ENCODE peak calls at places on chromosomes 1 and 21, in eight cellular contexts. T is left ventricle myocardium inferior; D is effector memory CD4-positive, alpha-beta T cell; B is A549; Q is right cardiac atrium; Z is stomach; X is prostate gland; K is ovary. F is an unnamed sample.

GRCh38 chr1:156995412-156995811 is 50.1 kb downstream of the ARHGEF11 start:
- DNase-seq in X (no peak), K (no peak), Z (no peak), B (no peak), D (no peak), Q (no peak), T (no peak), F (no peak)

GRCh38 chr1:231519166-231519565 is 9.3 kb upstream of the TSNAX start:
- DNase-seq in T (no peak), Z (no peak), Q (no peak), X (no peak), D (no peak), K (no peak), B (no peak), F (no peak)

GRCh38 chr1:74513396-74513795 is 985 bp upstream of the LRRC53 start:
- DNase-seq in K (no peak), Q (no peak), X (no peak), B (no peak), D (no peak), Z (no peak), T (no peak), F (no peak)

GRCh38 chr1:98439471-98439870 is 222.1 kb upstream of the SNX7 start:
- DNase-seq in B (no peak), Z (no peak), K (no peak), D (no peak), T (no peak), X (no peak), Q (no peak), F (no peak)

GRCh38 chr1:70504176-70504820 is 93.2 kb downstream of the CTH start:
- DNase-seq in X (no peak), D (no peak), T (no peak), Q (no peak), Z (no peak), B (no peak), K (no peak), F (no peak)

GRCh38 chr1:160377585-160378206 is 10.8 kb downstream of the NHLH1 start:
- DNase-seq in Z (no peak), K (no peak), D (no peak), B (no peak), T (no peak), X (no peak), Q (no peak), F (no peak)

GRCh38 chr1:84377480-84378095 is 20.7 kb upstream of the DNASE2B start:
- DNase-seq in X (no peak), B (no peak), D (no peak), Q (no peak), K (no peak), T (no peak), Z (no peak), F (no peak)

GRCh38 chr1:90833497-90834087 is 116.5 kb upstream of the BARHL2 start:
- DNase-seq in Z (no peak), B (no peak), T (no peak), K (no peak), D (no peak), Q (no peak), X (no peak), F (no peak)

GRCh38 chr1:230237805-230238204 is 170.8 kb downstream of the GALNT2 start:
- DNase-seq in B (no peak), T (no peak), Z (no peak), D (no peak), X (no peak), Q (no peak), K (no peak), F (no peak)

GRCh38 chr21:32459972-32460371 is 47.5 kb downstream of the EVA1C start:
- DNase-seq in T (no peak), X (no peak), D (no peak), K (no peak), Q (no peak), Z (no peak), B (no peak), F (no peak)
- H3K27ac ChIP-seq in T (no peak), X (peak), D (no peak), K (no peak), Q (no peak), Z (no peak), B (peak), F (no peak)

DNA sequence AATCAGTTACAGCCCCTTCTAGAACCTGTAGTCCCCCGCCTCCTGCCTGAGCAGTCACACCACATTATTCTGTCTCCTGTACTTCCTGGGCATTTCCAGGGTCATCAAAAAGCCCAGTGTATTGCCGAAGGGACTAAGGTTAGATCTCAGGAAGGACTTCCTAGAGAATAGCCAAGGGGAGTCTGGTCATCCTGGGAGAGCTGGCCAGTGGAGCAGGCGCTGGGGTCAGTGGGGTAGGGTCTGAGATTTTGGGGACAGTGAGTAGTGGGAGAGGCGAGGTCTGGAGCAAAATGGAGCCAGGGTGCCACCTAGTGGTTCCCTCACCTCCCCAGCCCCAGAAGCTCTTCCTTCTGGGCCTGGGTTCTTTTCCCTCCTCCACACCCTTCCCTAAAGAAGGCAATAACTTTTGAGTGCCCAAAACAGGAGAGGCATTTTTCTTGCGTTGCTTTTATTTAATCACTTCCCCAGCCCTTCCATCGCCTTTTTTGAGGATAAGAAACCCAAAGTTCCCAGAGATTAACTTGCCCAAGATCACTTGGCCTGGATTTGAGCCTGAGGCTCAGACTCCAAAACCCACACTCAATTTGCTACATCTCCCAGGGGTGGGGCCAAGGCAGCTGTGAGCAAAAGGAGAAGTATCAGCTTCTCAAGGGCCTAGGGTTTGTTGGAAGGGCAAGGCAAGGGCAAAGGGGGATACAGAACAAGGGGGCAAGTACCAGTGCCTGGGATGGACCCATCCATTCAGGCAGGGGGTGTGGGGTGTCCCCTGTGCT is 7.3 kb upstream of the PMVK start:
- DNase-seq in B (peak), D (no peak), T (no peak), Q (peak), Z (peak), K (no peak), X (no peak), F (no peak)
- H3K27ac ChIP-seq in B (no peak), D (peak), T (peak), Q (peak), Z (peak), K (peak), X (no peak), F (peak)

GRCh38 chr21:44020551-44020950 is 8.4 kb downstream of the TRAPPC10 start:
- DNase-seq in D (no peak), Z (no peak), B (no peak), K (no peak), Q (no peak), X (no peak), T (no peak), F (no peak)
- H3K27ac ChIP-seq in D (peak), Z (peak), B (no peak), K (no peak), Q (no peak), X (no peak), T (peak), F (no peak)

GRCh38 chr1:14941865-14942264 is 211.7 kb upstream of the TMEM51 start:
- DNase-seq in Q (no peak), B (no peak), X (no peak), Z (no peak), T (no peak), K (no peak), D (no peak), F (no peak)

GRCh38 chr1:14934867-14935266 is 218.7 kb upstream of the TMEM51 start:
- DNase-seq in T (no peak), D (no peak), Z (no peak), X (no peak), K (no peak), B (no peak), Q (no peak), F (no peak)

GRCh38 chr1:14939527-14940284 is 213.8 kb upstream of the TMEM51 start:
- DNase-seq in D (no peak), Z (no peak), K (no peak), B (no peak), T (no peak), Q (no peak), X (no peak), F (no peak)

GRCh38 chr1:14940285-14940890 is 213.2 kb upstream of the TMEM51 start:
- DNase-seq in T (no peak), X (no peak), K (no peak), D (no peak), Z (no peak), B (no peak), Q (no peak), F (no peak)

GRCh38 chr1:14937288-14937949 is 216.1 kb upstream of the TMEM51 start:
- DNase-seq in T (no peak), X (no peak), D (no peak), K (no peak), B (no peak), Q (no peak), Z (no peak), F (no peak)
- H3K27ac ChIP-seq in T (no peak), X (no peak), D (no peak), K (no peak), B (no peak), Q (no peak), Z (no peak), F (no peak)

F was measured in caudate nucleus.